ENCODE peak calls at places on chromosomes 16 and 17, in five cellular contexts. U, O, Z, V and A are unnamed samples.

GRCh38 chr16:55479560-55480197 is 681 bp downstream of the MMP2 start:
- DNase-seq in U (no peak), O (no peak), Z (no peak), V (no peak), A (no peak)

GRCh38 chr16:20903116-20903888 is 2.7 kb downstream of the LYRM1 start:
- DNase-seq in U (no peak), O (no peak), Z (no peak), V (no peak), A (peak)

GRCh38 chr17:34562387-34562786 is 17.0 kb upstream of the TMEM132E start:
- DNase-seq in U (no peak), O (no peak), Z (no peak), V (no peak), A (peak)

GRCh38 chr16:74279266-74279665 is 17.3 kb upstream of the PSMD7 start:
- DNase-seq in U (no peak), O (no peak), Z (no peak), V (no peak), A (no peak)

GRCh38 chr17:71917715-71918114 is 203.1 kb upstream of the SOX9 start:
- DNase-seq in U (no peak), O (no peak), Z (no peak), V (no peak), A (no peak)

GRCh38 chr16:3266873-3267537 is 10.6 kb upstream of the MEFV start:
- DNase-seq in U (peak), O (no peak), Z (no peak), V (no peak), A (peak)

GRCh38 chr17:7043544-7044268 is at the start of gene SLC16A11:
- DNase-seq in U (peak), O (peak), Z (peak), V (no peak), A (peak)

GRCh38 chr16:13994239-13995106 is 74.5 kb downstream of the ERCC4 start:
- DNase-seq in U (no peak), O (no peak), Z (no peak), V (no peak), A (no peak)

GRCh38 chr17:69031839-69032238 is 28.9 kb downstream of the ABCA9 start:
- DNase-seq in U (no peak), O (no peak), Z (no peak), V (no peak), A (no peak)

GRCh38 chr16:50152386-50152806 is 710 bp upstream of the TENT4B start:
- DNase-seq in U (peak), O (no peak), Z (no peak), V (peak), A (no peak)

GRCh38 chr17:42827472-42827871 is 3.4 kb upstream of the BECN1 start:
- DNase-seq in U (no peak), O (no peak), Z (no peak), V (no peak), A (peak)

GRCh38 chr16:14564323-14564722 is 65.7 kb downstream of the PARN start:
- DNase-seq in U (no peak), O (no peak), Z (no peak), V (no peak), A (no peak)

GRCh38 chr17:80917716-80918560 is 73.7 kb upstream of the CHMP6 start:
- DNase-seq in U (no peak), O (no peak), Z (no peak), V (no peak), A (peak)

GRCh38 chr16:3659200-3659599 is 4.7 kb downstream of the DNASE1 start:
- DNase-seq in U (no peak), O (no peak), Z (no peak), V (no peak), A (peak)

GRCh38 chr17:81251091-81251942 is 12.2 kb downstream of the NDUFAF8 start:
- DNase-seq in U (no peak), O (no peak), Z (no peak), V (no peak), A (no peak)

GRCh38 chr16:12529582-12529981 is 274.1 kb downstream of the CPPED1 start:
- DNase-seq in U (no peak), O (no peak), Z (no peak), V (no peak), A (no peak)

GRCh38 chr17:263773-264172 is 82.3 kb upstream of the DOC2B start:
- DNase-seq in U (peak), O (no peak), Z (peak), V (no peak), A (peak)

GRCh38 chr17:307741-308507 is 44.7 kb downstream of the RPH3AL start:
- DNase-seq in U (no peak), O (peak), Z (peak), V (no peak), A (peak)

GRCh38 chr17:70539172-70539924 is 370.0 kb downstream of the KCNJ2 start:
- DNase-seq in U (no peak), O (no peak), Z (no peak), V (no peak), A (no peak)

GRCh38 chr17:80779336-80779735 is 212.3 kb upstream of the CHMP6 start:
- DNase-seq in U (no peak), O (no peak), Z (no peak), V (no peak), A (no peak)

GRCh38 chr16:83967838-83968482 is at the start of gene NECAB2:
- DNase-seq in U (no peak), O (peak), Z (peak), V (no peak), A (peak)

GRCh38 chr17:8004899-8005298 is 2.5 kb downstream of the GUCY2D start:
- DNase-seq in U (no peak), O (no peak), Z (no peak), V (no peak), A (peak)

GRCh38 chr16:80027007-80027965 is 426.7 kb upstream of the MAF start:
- DNase-seq in U (peak), O (peak), Z (no peak), V (peak), A (peak)

GRCh38 chr16:56643833-56644232 is 5.4 kb downstream of the MT1A start:
- DNase-seq in U (no peak), O (no peak), Z (no peak), V (no peak), A (no peak)

GRCh38 chr17:65062168-65062915 is 5.8 kb upstream of the GNA13 start:
- DNase-seq in U (peak), O (no peak), Z (no peak), V (no peak), A (no peak)

GRCh38 chr17:83007504-83008475 is 71.6 kb upstream of the METRNL start:
- DNase-seq in U (no peak), O (no peak), Z (no peak), V (no peak), A (peak)

GRCh38 chr17:17749921-17750320 is 68.7 kb downstream of the RAI1 start:
- DNase-seq in U (peak), O (no peak), Z (peak), V (peak), A (peak)

GRCh38 chr17:35101036-35101435 is 18.6 kb downstream of the RAD51D start:
- DNase-seq in U (no peak), O (no peak), Z (no peak), V (no peak), A (no peak)

GRCh38 chr16:1309888-1310831 is 724 bp downstream of the UBE2I start:
- DNase-seq in U (peak), O (peak), Z (peak), V (no peak), A (peak)
- H3K27ac ChIP-seq in U (peak), O (peak), Z (peak), V (no peak), A (peak)

GRCh38 chr17:1604831-1605528 is 23.7 kb downstream of the SLC43A2 start:
- DNase-seq in U (no peak), O (no peak), Z (peak), V (no peak), A (no peak)

GRCh38 chr17:1598399-1599095 is 30.1 kb downstream of the SLC43A2 start:
- DNase-seq in U (no peak), O (no peak), Z (no peak), V (no peak), A (peak)

GRCh38 chr17:1597861-1598342 is 30.7 kb downstream of the SLC43A2 start:
- DNase-seq in U (no peak), O (no peak), Z (no peak), V (no peak), A (no peak)

GRCh38 chr17:1605681-1606351 is 22.8 kb downstream of the SLC43A2 start:
- DNase-seq in U (no peak), O (no peak), Z (peak), V (no peak), A (no peak)

GRCh38 chr17:1601571-1601970 is 27.1 kb downstream of the SLC43A2 start:
- DNase-seq in U (no peak), O (no peak), Z (no peak), V (no peak), A (no peak)
- H3K4me3 ChIP-seq in U (no peak), O (no peak), Z (no peak), V (no peak), A (no peak)

DNA sequence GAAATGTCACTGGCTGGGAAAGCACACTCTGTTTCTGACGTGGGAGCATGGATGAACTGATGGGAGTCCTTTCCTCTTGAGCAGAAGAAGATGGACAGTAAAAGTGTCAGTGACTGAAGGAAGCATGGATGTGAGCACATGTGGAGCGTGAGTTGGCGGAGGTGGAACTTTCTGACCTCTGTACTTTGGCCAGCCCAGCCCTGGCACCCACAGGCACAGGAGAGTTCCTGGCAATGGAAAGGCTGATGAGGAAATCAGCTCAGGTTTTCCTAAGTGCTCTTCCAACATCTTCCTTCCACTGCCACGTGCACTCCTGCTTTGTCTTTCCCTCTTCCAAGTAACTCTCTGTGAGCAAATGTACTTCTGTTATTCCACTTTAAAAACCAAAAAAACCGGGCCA is 276.8 kb downstream of the NTN1 start:
- DNase-seq in U (no peak), O (no peak), Z (no peak), V (no peak), A (no peak)
- H3K27ac ChIP-seq in U (no peak), O (no peak), Z (no peak), V (no peak), A (no peak)

GRCh38 chr17:37492167-37492566 is 2.5 kb downstream of the DUSP14 start:
- DNase-seq in U (no peak), O (no peak), Z (no peak), V (no peak), A (no peak)
- H3K4me3 ChIP-seq in U (no peak), O (peak), Z (no peak), V (no peak), A (peak)

GRCh38 chr16:621526-622105 is 9.2 kb upstream of the WFIKKN1 start:
- DNase-seq in U (no peak), O (no peak), Z (no peak), V (no peak), A (peak)

GRCh38 chr16:622920-623280 is 7.9 kb upstream of the WFIKKN1 start:
- DNase-seq in U (no peak), O (no peak), Z (no peak), V (no peak), A (peak)

GRCh38 chr16:617855-618254 is 12.9 kb upstream of the WFIKKN1 start:
- DNase-seq in U (no peak), O (no peak), Z (no peak), V (no peak), A (peak)

GRCh38 chr16:619476-620100 is 11.2 kb upstream of the WFIKKN1 start:
- DNase-seq in U (no peak), O (no peak), Z (no peak), V (no peak), A (peak)

GRCh38 chr16:620700-621525 is 9.9 kb upstream of the WFIKKN1 start:
- DNase-seq in U (no peak), O (no peak), Z (no peak), V (no peak), A (peak)
- H3K27ac ChIP-seq in U (no peak), O (no peak), Z (no peak), V (no peak), A (no peak)

GRCh38 chr16:29680180-29680598 is 1.2 kb downstream of the QPRT start:
- DNase-seq in U (no peak), O (no peak), Z (no peak), V (no peak), A (peak)
- H3K4me3 ChIP-seq in U (no peak), O (peak), Z (no peak), V (peak), A (no peak)

GRCh38 chr16:53055603-53056527 is 1.1 kb downstream of the CHD9 start:
- DNase-seq in U (peak), O (no peak), Z (peak), V (no peak), A (peak)
- H3K27ac ChIP-seq in U (peak), O (peak), Z (peak), V (no peak), A (peak)

GRCh38 chr16:593406-593805 is 3.5 kb downstream of the RAB40C start:
- DNase-seq in U (no peak), O (no peak), Z (no peak), V (no peak), A (peak)
- H3K4me3 ChIP-seq in U (no peak), O (peak), Z (no peak), V (no peak), A (no peak)

DNA sequence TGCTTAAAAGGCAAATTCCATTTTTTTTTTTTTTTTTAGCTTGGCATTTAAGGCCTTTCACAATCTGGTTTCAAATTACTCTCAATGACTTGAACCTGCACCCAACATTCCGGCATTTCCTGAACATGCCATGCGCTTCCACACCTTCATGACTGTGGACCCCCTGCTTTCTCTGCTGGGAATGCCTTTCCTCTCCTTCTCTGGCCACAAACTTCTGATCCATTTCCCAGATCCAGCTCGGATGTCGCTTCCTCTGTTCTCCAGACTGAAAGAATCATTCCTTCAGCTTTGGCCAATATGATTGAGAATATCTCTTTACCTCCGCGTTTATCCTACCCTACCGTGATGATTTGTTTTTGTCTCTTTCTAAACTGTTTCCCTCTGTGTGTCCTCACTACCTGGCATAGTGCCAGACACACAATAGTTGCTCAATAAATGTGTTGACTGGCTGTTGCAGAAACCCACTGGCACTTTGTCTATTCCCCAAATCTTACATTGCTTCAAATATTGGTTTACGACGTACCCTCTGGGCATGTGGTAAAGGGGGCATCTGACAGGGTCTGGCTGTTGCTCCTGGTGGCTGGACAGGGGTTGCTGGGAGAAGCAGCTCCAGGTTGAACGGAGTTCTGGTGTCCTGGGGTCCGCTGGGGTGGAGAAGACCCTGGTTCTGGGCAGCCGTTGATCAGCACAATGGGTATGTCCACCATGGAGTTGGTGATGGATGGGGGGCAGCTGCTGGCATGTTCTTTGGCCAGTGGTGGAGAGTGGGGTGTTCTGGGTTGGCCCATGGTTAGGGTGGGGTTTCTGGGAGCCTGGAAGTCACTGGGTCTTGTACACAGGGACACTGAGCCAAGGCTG is 14.7 kb downstream of the TNS4 start:
- DNase-seq in U (no peak), O (no peak), Z (no peak), V (no peak), A (peak)
- H3K27ac ChIP-seq in U (peak), O (peak), Z (no peak), V (no peak), A (peak)